ENCODE peak calls at places on chromosome 10, in nine cellular contexts. G is ovary, M is esophagus muscularis mucosa, D is stomach, K is K562, B is tibial nerve, W is suprapubic skin, Z is A549, R is sigmoid colon. X is an unnamed sample.

GRCh38 chr10:42475168-42476098 is 162.9 kb downstream of the ZNF33B start:
- DNase-seq in G (no peak), M (no peak), D (no peak), K (peak; percentile 58), B (no peak), W (no peak), Z (no peak), R (no peak), X (no peak)

GRCh38 chr10:107544706-107545520 is 380.4 kb upstream of the SORCS1 start:
- DNase-seq in G (no peak), M (no peak), D (no peak), K (no peak), B (no peak), W (no peak), Z (no peak), R (no peak), X (no peak)

GRCh38 chr10:97771913-97772823 is at the start of gene SFRP5:
- DNase-seq in G (no peak), M (no peak), D (no peak), K (peak; percentile 76), B (no peak), W (no peak), Z (no peak), R (no peak), X (peak; percentile 71)

GRCh38 chr10:82628373-82628772 is 753.4 kb downstream of the NRG3 start:
- DNase-seq in G (no peak), M (no peak), D (no peak), K (no peak), B (no peak), W (no peak), Z (peak; percentile 32), R (no peak), X (no peak)

GRCh38 chr10:48632166-48632565 is 27.3 kb upstream of the ARHGAP22 start:
- DNase-seq in G (no peak), M (no peak), D (no peak), K (no peak), B (no peak), W (no peak), Z (no peak), R (no peak), X (no peak)

GRCh38 chr10:46547881-46548780 is 8.3 kb downstream of the GPRIN2 start:
- DNase-seq in G (peak; percentile 21), M (no peak), D (peak; percentile 31), K (no peak), B (no peak), W (peak; percentile 64), Z (no peak), R (peak; percentile 67), X (no peak)

GRCh38 chr10:23095404-23095965 is at the start of gene MSRB2:
- DNase-seq in G (peak; percentile 96), M (peak; percentile 98), D (peak; percentile 91), K (peak; percentile 96), B (peak; percentile 88), W (peak; percentile 96), Z (peak; percentile 96), R (peak; percentile 98), X (peak; percentile 88)

GRCh38 chr10:30825022-30825421 is 195.5 kb upstream of the LYZL2 start:
- DNase-seq in G (no peak), M (no peak), D (no peak), K (no peak), B (no peak), W (no peak), Z (no peak), R (peak; percentile 56), X (no peak)

GRCh38 chr10:97393034-97393573 is 8.0 kb downstream of the RRP12 start:
- DNase-seq in G (no peak), M (no peak), D (no peak), K (no peak), B (no peak), W (no peak), Z (no peak), R (no peak), X (no peak)

GRCh38 chr10:111117528-111118277 is 40.9 kb downstream of the ADRA2A start:
- DNase-seq in G (no peak), M (no peak), D (no peak), K (no peak), B (no peak), W (no peak), Z (no peak), R (no peak), X (no peak)

GRCh38 chr10:13349776-13350274 is 1.7 kb upstream of the SEPHS1 start:
- DNase-seq in G (peak; percentile 48), M (no peak), D (peak; percentile 37), K (peak; percentile 27), B (peak; percentile 18), W (peak; percentile 70), Z (no peak), R (peak; percentile 83), X (peak; percentile 97)

GRCh38 chr10:16520900-16521299 is 779 bp downstream of the C1QL3 start:
- DNase-seq in G (no peak), M (no peak), D (peak; percentile 32), K (no peak), B (no peak), W (no peak), Z (no peak), R (no peak), X (no peak)

GRCh38 chr10:91576096-91576545 is 56.8 kb downstream of the PPP1R3C start:
- DNase-seq in G (no peak), M (no peak), D (no peak), K (peak; percentile 35), B (no peak), W (no peak), Z (no peak), R (no peak), X (no peak)

GRCh38 chr10:34547283-34547682 is 267.8 kb downstream of the PARD3 start:
- DNase-seq in G (no peak), M (no peak), D (no peak), K (no peak), B (no peak), W (no peak), Z (no peak), R (no peak), X (no peak)

GRCh38 chr10:102714621-102715455 is at the start of gene SFXN2:
- DNase-seq in G (no peak), M (no peak), D (peak; percentile 49), K (no peak), B (no peak), W (peak; percentile 80), Z (no peak), R (no peak), X (no peak)

GRCh38 chr10:121158988-121159579 is 307.9 kb downstream of the WDR11 start:
- DNase-seq in G (no peak), M (no peak), D (peak; percentile 40), K (no peak), B (no peak), W (no peak), Z (no peak), R (no peak), X (no peak)
- TF ChIP-seq EP300 in G (no peak), M (no peak), D (no peak), K (no peak), B (no peak), W (no peak), Z (no peak), R (no peak), X (no peak)

GRCh38 chr10:3892440-3893101 is 107.6 kb upstream of the KLF6 start:
- DNase-seq in G (no peak), M (no peak), D (no peak), K (no peak), B (no peak), W (no peak), Z (no peak), R (no peak), X (no peak)

GRCh38 chr10:3893102-3893473 is 108.1 kb upstream of the KLF6 start:
- DNase-seq in G (no peak), M (no peak), D (no peak), K (no peak), B (no peak), W (no peak), Z (no peak), R (no peak), X (no peak)

GRCh38 chr10:3895045-3895609 is 110.1 kb upstream of the KLF6 start:
- DNase-seq in G (no peak), M (no peak), D (no peak), K (peak; percentile 37), B (no peak), W (no peak), Z (peak; percentile 74), R (no peak), X (no peak)

GRCh38 chr10:3891396-3891795 is 106.4 kb upstream of the KLF6 start:
- DNase-seq in G (no peak), M (no peak), D (no peak), K (no peak), B (no peak), W (no peak), Z (no peak), R (no peak), X (no peak)

GRCh38 chr10:3893904-3894563 is 109.0 kb upstream of the KLF6 start:
- DNase-seq in G (no peak), M (no peak), D (no peak), K (no peak), B (no peak), W (no peak), Z (no peak), R (no peak), X (no peak)
- TF ChIP-seq EP300 in G (no peak), M (no peak), D (no peak), K (no peak), B (no peak), W (no peak), Z (no peak), R (no peak), X (no peak)

DNA sequence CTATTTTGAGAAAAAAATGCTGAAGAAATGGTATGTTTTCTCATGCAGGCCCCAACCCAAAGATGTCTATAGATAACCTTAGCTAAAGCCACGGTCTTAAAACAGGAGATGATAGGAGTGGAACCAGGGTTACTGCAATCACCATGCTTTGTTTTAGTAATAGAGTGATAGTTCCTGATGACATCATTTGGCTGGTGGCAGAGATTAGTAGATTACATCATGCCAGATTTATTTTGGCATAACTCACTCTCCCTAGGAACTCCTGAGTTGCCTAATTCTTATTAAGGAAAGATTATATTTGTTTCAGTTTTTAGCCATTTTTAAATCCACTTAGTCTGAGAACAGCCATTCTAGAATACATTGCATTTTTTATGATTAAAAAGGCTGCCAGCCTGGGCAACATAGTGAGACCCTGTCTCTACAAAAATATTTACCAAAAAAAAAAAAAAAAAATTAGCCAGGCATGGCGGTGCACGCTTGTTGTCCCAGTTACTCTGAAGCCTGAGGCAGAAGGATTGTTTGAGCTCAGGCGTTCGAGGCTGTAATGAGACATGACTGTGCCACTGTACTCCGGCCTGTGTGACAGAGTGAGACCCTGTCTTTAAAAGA is 17.8 kb downstream of the ENO4 start:
- DNase-seq in G (no peak), M (no peak), D (no peak), K (no peak), B (no peak), W (no peak), Z (no peak), R (no peak), X (no peak)
- TF ChIP-seq EP300 in G (no peak), M (no peak), D (no peak), K (no peak), B (no peak), W (no peak), Z (no peak), R (no peak), X (no peak)

DNA sequence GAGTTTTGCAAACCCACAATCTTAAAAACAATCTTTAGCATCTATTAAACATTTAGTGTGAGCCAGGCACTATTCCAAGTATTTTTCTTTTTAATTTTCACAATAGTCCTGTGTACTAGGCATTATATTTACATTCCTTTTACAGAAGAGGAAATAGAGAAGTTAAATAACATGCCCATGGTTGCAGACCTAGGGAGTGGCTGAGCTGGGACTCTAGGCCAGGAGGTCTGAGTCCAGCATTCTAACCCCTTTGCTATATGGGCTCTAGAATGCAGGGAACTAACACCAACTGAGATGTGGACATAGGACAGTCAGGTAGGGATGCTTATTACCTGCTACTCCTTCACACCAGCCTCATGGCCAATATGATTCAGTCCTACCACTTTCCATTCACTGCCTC is 243.8 kb downstream of the XPNPEP1 start:
- DNase-seq in G (no peak), M (no peak), D (no peak), K (no peak), B (no peak), W (no peak), Z (no peak), R (no peak), X (no peak)
- TF ChIP-seq EP300 in G (no peak), M (no peak), D (no peak), K (no peak), B (no peak), W (no peak), Z (no peak), R (no peak), X (no peak)